ENCODE peak calls at places on chromosomes 16 and 17, in six cellular contexts. G, O, W, Z, A and I are unnamed samples.
A peak's percentile ranks its signal among the peaks of the same experiment; 100 is the strongest.

GRCh38 chr16:3609895-3610697 is 1.3 kb downstream of the SLX4 start:
- DNase-seq in G (no peak), O (no peak), W (no peak), Z (no peak), A (no peak), I (no peak)

GRCh38 chr17:12549499-12549901 is 116.2 kb upstream of the MYOCD start:
- DNase-seq in G (no peak), O (no peak), W (no peak), Z (no peak), A (no peak), I (no peak)

GRCh38 chr17:4499431-4500187 is 928 bp downstream of the SPNS2 start:
- DNase-seq in G (no peak), O (no peak), W (peak; percentile 44), Z (no peak), A (no peak), I (no peak)

GRCh38 chr17:66540131-66540781 is 237.8 kb downstream of the PRKCA start:
- DNase-seq in G (no peak), O (no peak), W (no peak), Z (peak; percentile 68), A (peak; percentile 62), I (no peak)

GRCh38 chr16:77540656-77541055 is 105.8 kb upstream of the ADAMTS18 start:
- DNase-seq in G (no peak), O (no peak), W (no peak), Z (no peak), A (no peak), I (no peak)

GRCh38 chr17:16962804-16963203 is 9.1 kb downstream of the TNFRSF13B start:
- DNase-seq in G (no peak), O (no peak), W (no peak), Z (no peak), A (no peak), I (no peak)

GRCh38 chr17:67633751-67634191 is 84.0 kb upstream of the NOL11 start:
- DNase-seq in G (no peak), O (no peak), W (no peak), Z (no peak), A (no peak), I (no peak)

GRCh38 chr16:89623511-89624232 is 10.2 kb downstream of the DPEP1 start:
- DNase-seq in G (no peak), O (no peak), W (peak; percentile 65), Z (no peak), A (no peak), I (no peak)

GRCh38 chr17:80086081-80086480 is 15.3 kb upstream of the GAA start:
- DNase-seq in G (no peak), O (no peak), W (no peak), Z (no peak), A (no peak), I (no peak)

GRCh38 chr16:4315185-4316102 is at the start of gene GLIS2:
- DNase-seq in G (peak; percentile 78), O (no peak), W (peak; percentile 33), Z (no peak), A (no peak), I (no peak)

GRCh38 chr16:19316846-19317245 is 31.3 kb downstream of the CLEC19A start:
- DNase-seq in G (no peak), O (no peak), W (no peak), Z (no peak), A (no peak), I (no peak)

GRCh38 chr17:61586031-61586566 is 4.9 kb downstream of the NACA2 start:
- DNase-seq in G (no peak), O (no peak), W (no peak), Z (no peak), A (no peak), I (no peak)

GRCh38 chr16:1964506-1965471 is at the start of gene RPS2:
- DNase-seq in G (peak; percentile 100), O (peak; percentile 99), W (peak; percentile 98), Z (peak; percentile 100), A (peak; percentile 98), I (peak; percentile 91)
- TF ChIP-seq CTCF in G (no peak), O (no peak), W (no peak), Z (no peak), A (no peak), I (no peak)

DNA sequence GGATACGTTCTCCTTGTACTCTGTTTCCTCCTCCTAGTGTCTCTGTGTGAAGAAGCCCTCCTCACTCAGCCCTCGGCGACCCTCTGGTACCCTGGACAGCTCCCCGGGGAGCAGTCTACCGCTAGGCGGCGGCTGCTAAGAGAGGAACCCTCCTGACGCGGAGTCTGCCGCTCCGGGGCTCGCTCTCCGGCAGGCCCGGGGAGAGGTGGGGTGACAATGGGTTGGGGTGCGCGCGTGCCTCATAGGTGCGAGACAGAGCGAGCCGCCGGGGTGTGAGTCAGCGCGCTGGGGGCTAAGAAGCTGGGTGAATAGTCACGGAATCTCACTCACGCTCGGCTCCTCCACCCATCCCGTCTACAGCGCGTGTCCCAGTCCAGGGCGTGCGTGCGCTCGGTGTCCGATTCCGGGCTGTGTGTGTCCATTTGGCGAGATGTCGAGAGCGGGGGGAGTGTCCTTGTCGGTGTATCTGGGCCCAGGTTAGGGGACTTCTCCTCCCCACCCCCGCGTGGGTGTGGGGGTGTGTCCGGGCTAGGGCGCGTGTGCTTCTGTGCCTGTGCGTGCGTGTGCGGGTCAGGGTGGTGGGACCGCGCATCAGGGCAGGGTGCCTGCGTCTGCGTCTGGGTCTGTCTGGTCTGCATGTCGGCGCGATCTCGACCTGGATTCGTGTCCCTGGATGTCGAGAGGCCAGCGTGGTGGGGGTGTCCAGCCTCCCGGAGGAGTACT is 578 bp upstream of the HS3ST2 start:
- DNase-seq in G (peak; percentile 50), O (peak; percentile 27), W (peak; percentile 92), Z (no peak), A (no peak), I (no peak)
- TF ChIP-seq CTCF in G (no peak), O (peak; percentile 77), W (peak; percentile 76), Z (peak; percentile 72), A (peak; percentile 62), I (peak; percentile 94)

DNA sequence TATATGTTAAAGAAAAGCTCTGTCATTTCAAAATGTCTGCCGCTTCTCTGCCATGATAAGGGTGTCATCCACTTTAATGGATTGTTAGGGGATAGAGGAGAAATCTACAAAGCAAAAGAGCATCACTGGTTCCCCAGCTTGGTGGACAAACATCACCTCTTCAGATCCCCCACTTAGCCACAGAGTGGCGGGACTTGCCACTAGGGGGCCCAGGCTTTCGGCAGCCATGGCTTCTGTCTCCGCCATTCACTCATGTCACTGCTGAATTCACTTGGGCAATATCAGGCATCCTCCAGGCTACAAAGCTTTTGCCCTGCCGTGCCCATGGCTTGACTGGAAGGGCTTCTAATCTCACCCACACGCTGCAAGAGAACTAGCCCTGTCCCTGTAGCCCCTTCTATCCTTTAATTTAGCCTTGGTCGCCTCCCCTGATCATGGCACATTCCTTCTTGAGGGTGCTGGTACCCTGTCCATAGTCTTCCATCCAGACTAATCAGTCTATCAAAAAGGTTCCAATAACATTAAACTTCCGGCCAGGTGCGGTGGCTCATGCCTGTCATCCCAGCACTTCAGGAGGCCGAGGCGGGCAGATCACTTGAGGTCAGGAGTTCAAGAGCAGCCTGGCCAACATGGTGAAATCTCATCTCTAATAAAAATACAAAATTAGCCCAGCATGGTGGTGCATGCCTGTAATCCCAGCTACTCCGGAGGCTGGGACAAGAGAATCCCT is 34.7 kb downstream of the SBK1 start:
- DNase-seq in G (peak; percentile 86), O (no peak), W (peak; percentile 78), Z (peak; percentile 65), A (no peak), I (no peak)
- TF ChIP-seq CTCF in G (peak; percentile 72), O (peak; percentile 64), W (peak; percentile 71), Z (peak; percentile 72), A (peak; percentile 81), I (peak; percentile 91)

GRCh38 chr17:18141210-18141803 is 32.8 kb downstream of the MYO15A start:
- DNase-seq in G (peak; percentile 81), O (no peak), W (peak; percentile 41), Z (no peak), A (no peak), I (peak; percentile 29)

GRCh38 chr17:18145811-18146210 is 37.3 kb downstream of the MYO15A start:
- DNase-seq in G (no peak), O (no peak), W (no peak), Z (no peak), A (no peak), I (no peak)

GRCh38 chr17:18144261-18144660 is 35.7 kb downstream of the MYO15A start:
- DNase-seq in G (no peak), O (no peak), W (no peak), Z (no peak), A (no peak), I (no peak)

GRCh38 chr17:18142417-18142816 is 33.9 kb downstream of the MYO15A start:
- DNase-seq in G (no peak), O (no peak), W (no peak), Z (no peak), A (no peak), I (no peak)

GRCh38 chr17:18143044-18143936 is 34.7 kb downstream of the MYO15A start:
- DNase-seq in G (peak; percentile 60), O (no peak), W (peak; percentile 46), Z (no peak), A (no peak), I (no peak)
- TF ChIP-seq CTCF in G (peak; percentile 43), O (no peak), W (peak; percentile 47), Z (no peak), A (peak; percentile 31), I (peak; percentile 49)